ENCODE peak calls at places on chromosomes 12 and 14, in four cellular contexts. J is NCI-H774; Y is stimulated activated CD4-positive, alpha-beta T cell treated with anti-CD3 and anti-CD28 coated beads, Interleukin-1b, Interleukin-23, amount 100 ng/mL, for 1 hour; W is glomerular endothelial cell. N is an unnamed sample.
A peak's percentile ranks its signal among the peaks of the same experiment; 100 is the strongest.

GRCh38 chr12:125186471-125187147 is 121.4 kb downstream of the AACS start:
- DNase-seq in J (no peak), Y (no peak), W (no peak), N (peak; percentile 77)

GRCh38 chr14:69662636-69663321 is 51.4 kb downstream of the SUSD6 start:
- DNase-seq in J (no peak), Y (no peak), W (no peak), N (no peak)

GRCh38 chr14:103857256-103857655 is 9.9 kb upstream of the PPP1R13B start:
- DNase-seq in J (no peak), Y (no peak), W (no peak), N (no peak)

GRCh38 chr14:65079201-65079600 is 23.1 kb downstream of the MAX start:
- DNase-seq in J (no peak), Y (no peak), W (no peak), N (no peak)

GRCh38 chr12:52499836-52500560 is 6.9 kb upstream of the KRT6A start:
- DNase-seq in J (no peak), Y (no peak), W (no peak), N (no peak)

GRCh38 chr12:45725631-45726593 is 3.6 kb upstream of the ARID2 start:
- DNase-seq in J (peak; percentile 33), Y (no peak), W (no peak), N (no peak)

GRCh38 chr12:67457136-67457535 is 188.0 kb downstream of the CAND1 start:
- DNase-seq in J (no peak), Y (no peak), W (no peak), N (no peak)

GRCh38 chr12:57837779-57838562 is 8.6 kb downstream of the CTDSP2 start:
- DNase-seq in J (no peak), Y (no peak), W (no peak), N (no peak)

GRCh38 chr14:105700622-105701288 is 174.4 kb downstream of the TMEM121 start:
- DNase-seq in J (no peak), Y (no peak), W (no peak), N (no peak)

GRCh38 chr14:106564058-106564643 is 1037.8 kb downstream of the TMEM121 start:
- DNase-seq in J (no peak), Y (peak; percentile 46), W (no peak), N (no peak)

GRCh38 chr12:690466-690865 is 27.2 kb upstream of the NINJ2 start:
- DNase-seq in J (no peak), Y (no peak), W (no peak), N (no peak)

GRCh38 chr12:94266796-94267529 is 118.6 kb downstream of the PLXNC1 start:
- DNase-seq in J (no peak), Y (no peak), W (no peak), N (no peak)

GRCh38 chr14:94120667-94121335 is 8.6 kb downstream of the IFI27L2 start:
- DNase-seq in J (no peak), Y (no peak), W (no peak), N (no peak)

GRCh38 chr14:27145170-27145569 is 547.3 kb upstream of the NOVA1 start:
- DNase-seq in J (no peak), Y (no peak), W (no peak), N (no peak)

GRCh38 chr12:1662761-1663439 is 28.0 kb upstream of the ADIPOR2 start:
- DNase-seq in J (no peak), Y (no peak), W (no peak), N (peak; percentile 61)

GRCh38 chr12:120252071-120252906 is 13.2 kb downstream of the PXN start:
- DNase-seq in J (no peak), Y (no peak), W (no peak), N (no peak)

GRCh38 chr12:46214668-46215429 is 54.0 kb downstream of the SLC38A1 start:
- DNase-seq in J (no peak), Y (no peak), W (no peak), N (no peak)

GRCh38 chr12:46470039-46470627 is 97.6 kb upstream of the SLC38A2 start:
- DNase-seq in J (no peak), Y (no peak), W (no peak), N (no peak)

GRCh38 chr14:100965296-100965695 is 61.8 kb upstream of the RTL1 start:
- DNase-seq in J (no peak), Y (no peak), W (no peak), N (no peak)

GRCh38 chr14:61644834-61645233 is 50.5 kb upstream of the HIF1A start:
- DNase-seq in J (no peak), Y (no peak), W (no peak), N (no peak)

GRCh38 chr12:14960548-14961465 is 594 bp downstream of the ARHGDIB start:
- DNase-seq in J (no peak), Y (no peak), W (no peak), N (peak; percentile 60)

GRCh38 chr12:13609874-13610273 is 371.5 kb downstream of the GRIN2B start:
- DNase-seq in J (no peak), Y (no peak), W (no peak), N (no peak)

GRCh38 chr12:109053382-109054123 is 1.2 kb downstream of the USP30 start:
- DNase-seq in J (no peak), Y (no peak), W (no peak), N (no peak)